ENCODE peak calls at places on chromosome 7, in six cellular contexts. One of them, this sample, is unnamed.

GRCh38 chr7:42617781-42618457 is 294.0 kb downstream of the C7orf25 start:
- DNase-seq in IMR-90: no peak
- DNase-seq in ovary: no peak
- DNase-seq in fibroblast of lung: peak
- DNase-seq in K562: no peak
- DNase-seq in lower lobe of right lung: no peak
- DNase-seq in this sample: no peak

GRCh38 chr7:34430456-34430855 is 227.6 kb upstream of the NPSR1 start:
- DNase-seq in IMR-90: peak
- DNase-seq in ovary: peak
- DNase-seq in fibroblast of lung: peak
- DNase-seq in K562: no peak
- DNase-seq in lower lobe of right lung: no peak
- DNase-seq in this sample: peak

GRCh38 chr7:92880212-92881090 is 44.1 kb upstream of the CDK6 start:
- DNase-seq in IMR-90: no peak
- DNase-seq in ovary: no peak
- DNase-seq in fibroblast of lung: peak
- DNase-seq in K562: peak
- DNase-seq in lower lobe of right lung: no peak
- DNase-seq in this sample: no peak

GRCh38 chr7:55366461-55367138 is 1.5 kb downstream of the LANCL2 start:
- DNase-seq in IMR-90: no peak
- DNase-seq in ovary: no peak
- DNase-seq in fibroblast of lung: no peak
- DNase-seq in K562: peak
- DNase-seq in lower lobe of right lung: no peak
- DNase-seq in this sample: no peak

GRCh38 chr7:570801-571070 is 51.1 kb upstream of the PDGFA start:
- DNase-seq in IMR-90: no peak
- DNase-seq in ovary: no peak
- DNase-seq in fibroblast of lung: no peak
- DNase-seq in K562: no peak
- DNase-seq in lower lobe of right lung: no peak
- DNase-seq in this sample: no peak

GRCh38 chr7:14900051-14900450 is 2.5 kb downstream of the DGKB start:
- DNase-seq in IMR-90: peak
- DNase-seq in ovary: no peak
- DNase-seq in fibroblast of lung: no peak
- DNase-seq in K562: no peak
- DNase-seq in lower lobe of right lung: no peak
- DNase-seq in this sample: no peak

GRCh38 chr7:75716992-75717626 is 21.6 kb downstream of the HIP1 start:
- DNase-seq in IMR-90: peak
- DNase-seq in ovary: no peak
- DNase-seq in fibroblast of lung: peak
- DNase-seq in K562: no peak
- DNase-seq in lower lobe of right lung: no peak
- DNase-seq in this sample: no peak

GRCh38 chr7:143811-144453 is 48.4 kb upstream of the FAM20C start:
- DNase-seq in IMR-90: no peak
- DNase-seq in ovary: peak
- DNase-seq in fibroblast of lung: no peak
- DNase-seq in K562: no peak
- DNase-seq in lower lobe of right lung: no peak
- DNase-seq in this sample: no peak

GRCh38 chr7:155466142-155466813 is 8.3 kb downstream of the EN2 start:
- DNase-seq in IMR-90: no peak
- DNase-seq in ovary: no peak
- DNase-seq in fibroblast of lung: no peak
- DNase-seq in K562: no peak
- DNase-seq in lower lobe of right lung: no peak
- DNase-seq in this sample: peak

GRCh38 chr7:31099451-31100444 is 47.6 kb downstream of the ADCYAP1R1 start:
- DNase-seq in IMR-90: no peak
- DNase-seq in ovary: no peak
- DNase-seq in fibroblast of lung: no peak
- DNase-seq in K562: no peak
- DNase-seq in lower lobe of right lung: no peak
- DNase-seq in this sample: no peak

GRCh38 chr7:55349126-55349525 is 16.0 kb upstream of the LANCL2 start:
- DNase-seq in IMR-90: no peak
- DNase-seq in ovary: no peak
- DNase-seq in fibroblast of lung: no peak
- DNase-seq in K562: no peak
- DNase-seq in lower lobe of right lung: no peak
- DNase-seq in this sample: no peak

GRCh38 chr7:128827248-128827958 is 2.8 kb upstream of the FLNC start:
- DNase-seq in IMR-90: peak
- DNase-seq in ovary: peak
- DNase-seq in fibroblast of lung: peak
- DNase-seq in K562: peak
- DNase-seq in lower lobe of right lung: no peak
- DNase-seq in this sample: no peak

GRCh38 chr7:128827971-128828711 is 2.1 kb upstream of the FLNC start:
- DNase-seq in IMR-90: peak
- DNase-seq in ovary: no peak
- DNase-seq in fibroblast of lung: peak
- DNase-seq in K562: peak
- DNase-seq in lower lobe of right lung: no peak
- DNase-seq in this sample: no peak

GRCh38 chr7:128826512-128826911 is 3.7 kb upstream of the FLNC start:
- DNase-seq in IMR-90: no peak
- DNase-seq in ovary: no peak
- DNase-seq in fibroblast of lung: no peak
- DNase-seq in K562: no peak
- DNase-seq in lower lobe of right lung: no peak
- DNase-seq in this sample: no peak

GRCh38 chr7:128829391-128830166 is 627 bp upstream of the FLNC start:
- DNase-seq in IMR-90: peak
- DNase-seq in ovary: peak
- DNase-seq in fibroblast of lung: peak
- DNase-seq in K562: peak
- DNase-seq in lower lobe of right lung: no peak
- DNase-seq in this sample: no peak

DNA sequence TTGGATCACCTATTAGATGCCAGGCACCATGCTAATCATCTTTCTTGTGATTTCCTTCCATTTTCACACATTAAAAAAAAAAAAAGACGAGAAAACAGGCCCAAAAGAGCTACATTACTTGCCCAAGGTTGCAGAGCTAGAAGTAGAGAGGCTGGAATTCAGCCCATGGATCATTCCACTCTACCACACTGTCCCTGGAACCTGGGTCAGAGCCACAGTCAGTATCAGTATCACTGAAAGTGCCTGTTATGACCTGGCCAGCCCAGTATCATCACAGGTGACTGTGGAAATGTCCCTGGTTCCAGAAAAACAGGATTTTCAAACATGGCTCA is 3.3 kb upstream of the FLNC start:
- DNase-seq in IMR-90: no peak
- DNase-seq in ovary: no peak
- DNase-seq in fibroblast of lung: no peak
- DNase-seq in K562: no peak
- DNase-seq in lower lobe of right lung: no peak
- DNase-seq in this sample: no peak
- H3K27ac ChIP-seq in IMR-90: peak
- H3K27ac ChIP-seq in ovary: no peak
- H3K27ac ChIP-seq in fibroblast of lung: peak
- H3K27ac ChIP-seq in K562: peak
- H3K27ac ChIP-seq in lower lobe of right lung: no peak
- H3K27ac ChIP-seq in this sample: no peak

DNA sequence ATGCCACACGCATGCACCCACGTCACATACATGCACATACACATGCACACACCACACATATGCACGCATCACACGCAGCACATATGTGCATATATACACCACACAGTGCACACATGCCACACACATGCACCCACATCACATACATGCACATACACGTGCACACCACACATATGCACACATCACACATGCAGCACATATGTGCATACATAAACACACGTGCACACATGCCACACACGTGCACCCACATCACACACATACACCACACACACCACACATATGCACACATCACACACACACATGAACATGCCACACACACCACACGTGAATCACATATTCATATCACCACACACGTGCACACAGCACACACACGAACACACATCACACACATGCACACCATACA is 338.8 kb downstream of the PTPRN2 start:
- DNase-seq in IMR-90: no peak
- DNase-seq in ovary: no peak
- DNase-seq in fibroblast of lung: no peak
- DNase-seq in K562: no peak
- DNase-seq in lower lobe of right lung: no peak
- DNase-seq in this sample: no peak
- H3K4me3 ChIP-seq in IMR-90: no peak
- H3K4me3 ChIP-seq in ovary: no peak
- H3K4me3 ChIP-seq in fibroblast of lung: no peak
- H3K4me3 ChIP-seq in K562: no peak
- H3K4me3 ChIP-seq in lower lobe of right lung: no peak
- H3K4me3 ChIP-seq in this sample: no peak

GRCh38 chr7:147547252-147547897 is 1043.2 kb upstream of the C7orf33 start:
- DNase-seq in IMR-90: peak
- DNase-seq in ovary: no peak
- DNase-seq in fibroblast of lung: peak
- DNase-seq in K562: no peak
- DNase-seq in lower lobe of right lung: no peak
- DNase-seq in this sample: no peak
- TF ChIP-seq CTCF in IMR-90: peak
- TF ChIP-seq CTCF in ovary: no peak
- TF ChIP-seq CTCF in fibroblast of lung: peak
- TF ChIP-seq CTCF in K562: peak
- TF ChIP-seq CTCF in lower lobe of right lung: peak
- TF ChIP-seq CTCF in this sample: no peak

DNA sequence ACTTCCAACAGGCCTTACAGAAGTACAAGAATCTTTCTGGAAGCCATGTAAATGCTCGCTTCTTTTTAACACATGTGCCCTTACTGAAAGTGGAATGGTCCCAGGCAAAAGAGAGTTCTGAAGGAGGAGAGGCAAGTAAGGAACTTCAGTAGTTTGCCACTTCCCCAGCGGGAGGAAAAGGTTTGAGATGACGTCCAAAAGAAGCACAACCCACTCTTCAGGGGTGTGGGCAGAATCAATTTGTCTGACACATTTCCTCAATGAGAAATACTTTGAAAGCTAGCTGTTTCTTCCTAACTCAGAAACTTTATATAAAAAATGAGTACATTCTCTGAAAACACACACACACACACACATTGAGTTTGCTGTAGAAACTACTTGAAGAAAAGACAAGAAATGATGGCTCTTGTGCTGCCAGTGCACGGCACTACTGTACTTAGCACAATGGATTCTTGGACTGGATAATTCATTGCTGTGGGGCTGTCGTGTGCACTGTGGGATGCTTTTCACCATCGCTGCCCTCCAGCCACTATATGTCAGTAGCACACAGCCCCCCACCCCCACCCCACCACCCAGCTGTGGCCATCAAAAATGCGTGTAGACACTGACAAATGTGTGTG is 183.0 kb downstream of the SRPK2 start:
- DNase-seq in IMR-90: no peak
- DNase-seq in ovary: no peak
- DNase-seq in fibroblast of lung: no peak
- DNase-seq in K562: no peak
- DNase-seq in lower lobe of right lung: no peak
- DNase-seq in this sample: no peak
- H3K27ac ChIP-seq in IMR-90: no peak
- H3K27ac ChIP-seq in ovary: no peak
- H3K27ac ChIP-seq in fibroblast of lung: no peak
- H3K27ac ChIP-seq in K562: no peak
- H3K27ac ChIP-seq in lower lobe of right lung: no peak
- H3K27ac ChIP-seq in this sample: no peak

DNA sequence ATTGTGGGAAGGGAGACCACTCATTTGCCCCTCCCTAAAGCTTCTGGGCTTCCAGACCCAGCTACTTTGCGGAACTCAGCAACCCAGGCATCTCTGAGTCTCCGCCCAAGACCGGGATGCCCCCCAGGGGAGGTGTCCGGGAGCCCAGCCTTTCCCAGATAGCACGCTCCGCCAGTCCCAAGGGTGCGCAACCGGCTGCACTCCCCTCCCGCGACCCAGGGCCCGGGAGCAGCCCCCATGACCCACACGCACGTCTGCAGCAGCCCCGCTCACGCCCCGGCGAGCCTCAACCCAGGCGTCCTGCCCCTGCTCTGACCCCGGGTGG is at the start of gene EPO:
- DNase-seq in IMR-90: no peak
- DNase-seq in ovary: no peak
- DNase-seq in fibroblast of lung: no peak
- DNase-seq in K562: no peak
- DNase-seq in lower lobe of right lung: no peak
- DNase-seq in this sample: no peak
- H3K4me3 ChIP-seq in IMR-90: no peak
- H3K4me3 ChIP-seq in ovary: peak
- H3K4me3 ChIP-seq in fibroblast of lung: peak
- H3K4me3 ChIP-seq in K562: no peak
- H3K4me3 ChIP-seq in lower lobe of right lung: no peak
- H3K4me3 ChIP-seq in this sample: no peak

GRCh38 chr7:117127585-117128168 is 174.4 kb downstream of the ST7 start:
- DNase-seq in IMR-90: peak
- DNase-seq in ovary: no peak
- DNase-seq in fibroblast of lung: peak
- DNase-seq in K562: peak
- DNase-seq in lower lobe of right lung: no peak
- DNase-seq in this sample: no peak
- TF ChIP-seq CTCF in IMR-90: peak
- TF ChIP-seq CTCF in ovary: peak
- TF ChIP-seq CTCF in fibroblast of lung: peak
- TF ChIP-seq CTCF in K562: peak
- TF ChIP-seq CTCF in lower lobe of right lung: peak
- TF ChIP-seq CTCF in this sample: peak

DNA sequence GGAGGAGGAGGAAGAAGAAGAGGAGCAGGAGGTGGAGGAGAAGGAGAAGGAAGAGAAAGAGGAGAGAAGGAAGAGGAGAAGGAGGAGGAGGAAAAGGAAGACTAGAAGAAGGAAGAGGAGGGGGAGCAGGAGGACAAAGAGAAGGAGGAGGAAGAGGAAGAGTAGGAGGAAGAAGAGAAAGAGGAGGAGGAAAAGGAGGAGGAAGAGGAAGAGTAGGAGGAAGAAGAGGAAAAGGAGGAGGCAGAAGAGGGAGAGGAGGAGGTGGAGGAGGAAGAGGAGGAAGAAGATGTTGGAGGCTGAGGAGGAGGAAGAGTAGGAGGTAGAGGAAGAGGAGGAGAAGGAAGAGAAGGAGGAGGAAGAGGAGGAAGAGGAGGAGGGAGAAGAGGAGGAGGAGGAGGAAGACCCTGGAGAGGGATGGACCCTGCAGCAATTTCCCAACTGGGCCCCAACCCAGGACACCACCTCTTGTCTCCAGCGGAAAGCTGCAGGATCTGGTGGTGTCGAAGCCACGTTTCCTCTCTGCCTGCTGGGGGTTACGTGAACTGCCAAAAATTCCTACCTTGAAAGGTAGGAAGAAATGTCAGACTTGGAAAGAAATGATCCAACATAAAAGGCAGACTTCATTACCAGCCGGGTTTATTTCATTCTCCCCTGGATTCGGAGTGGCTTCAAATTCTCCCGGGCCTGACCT is 38.9 kb downstream of the COL26A1 start:
- DNase-seq in IMR-90: no peak
- DNase-seq in ovary: no peak
- DNase-seq in fibroblast of lung: no peak
- DNase-seq in K562: no peak
- DNase-seq in lower lobe of right lung: no peak
- DNase-seq in this sample: no peak
- H3K27ac ChIP-seq in IMR-90: no peak
- H3K27ac ChIP-seq in ovary: no peak
- H3K27ac ChIP-seq in fibroblast of lung: no peak
- H3K27ac ChIP-seq in K562: no peak
- H3K27ac ChIP-seq in lower lobe of right lung: no peak
- H3K27ac ChIP-seq in this sample: no peak

GRCh38 chr7:21939136-21939857 is 6.4 kb downstream of the CDCA7L start:
- DNase-seq in IMR-90: no peak
- DNase-seq in ovary: no peak
- DNase-seq in fibroblast of lung: no peak
- DNase-seq in K562: no peak
- DNase-seq in lower lobe of right lung: no peak
- DNase-seq in this sample: no peak
- H3K4me3 ChIP-seq in IMR-90: no peak
- H3K4me3 ChIP-seq in ovary: no peak
- H3K4me3 ChIP-seq in fibroblast of lung: no peak
- H3K4me3 ChIP-seq in K562: no peak
- H3K4me3 ChIP-seq in lower lobe of right lung: no peak
- H3K4me3 ChIP-seq in this sample: no peak